ENCODE peak calls at places on chromosomes 1 and 21, in five cellular contexts. W is mammary epithelial cell, F is neural crest cell, H is lower lobe of right lung, Y is fibroblast of mammary gland. T is an unnamed sample.

GRCh38 chr1:235806128-235806527 is 60.6 kb downstream of the LYST start:
- DNase-seq in Y (no peak), W (no peak), H (no peak), F (no peak), T (no peak)

GRCh38 chr1:88462481-88463261 is 221.4 kb upstream of the PKN2 start:
- DNase-seq in F (peak), Y (peak), W (peak), H (peak), T (peak)

GRCh38 chr1:46611691-46612221 is 4.9 kb downstream of the MOB3C start:
- DNase-seq in F (no peak), Y (no peak), H (no peak), W (peak), T (no peak)

GRCh38 chr1:192506741-192507155 is 68.8 kb upstream of the RGS1 start:
- DNase-seq in Y (peak), H (no peak), F (no peak), W (no peak), T (no peak)

GRCh38 chr1:100746542-100746932 is 27.0 kb downstream of the VCAM1 start:
- DNase-seq in W (no peak), Y (no peak), F (no peak), H (no peak), T (no peak)

GRCh38 chr1:245441699-245442098 is 286.9 kb downstream of the KIF26B start:
- DNase-seq in F (no peak), H (no peak), Y (peak), W (no peak), T (no peak)

GRCh38 chr21:16108561-16109070 is 378.8 kb downstream of the USP25 start:
- DNase-seq in F (no peak), W (no peak), Y (no peak), H (no peak), T (no peak)

GRCh38 chr21:43731891-43732711 is 13.2 kb downstream of the PDXK start:
- DNase-seq in W (no peak), H (no peak), F (no peak), Y (peak), T (no peak)

GRCh38 chr21:14064296-14064645 is 146.5 kb downstream of the LIPI start:
- DNase-seq in W (no peak), Y (no peak), H (no peak), F (no peak), T (no peak)

GRCh38 chr1:64072089-64072835 is 131.2 kb upstream of the UBE2U start:
- DNase-seq in Y (peak), W (peak), H (no peak), F (no peak), T (no peak)

GRCh38 chr1:56409112-56409691 is 170.2 kb downstream of the PLPP3 start:
- DNase-seq in Y (no peak), W (peak), H (peak), F (no peak), T (no peak)

GRCh38 chr21:34885636-34886553 is 163.2 kb downstream of the RUNX1 start:
- DNase-seq in W (no peak), F (no peak), H (no peak), Y (no peak), T (no peak)

GRCh38 chr1:18107671-18108312 is at the start of gene IGSF21:
- DNase-seq in H (no peak), F (no peak), Y (no peak), W (no peak), T (no peak)

GRCh38 chr1:84724128-84724860 is 34.0 kb upstream of the SSX2IP start:
- DNase-seq in Y (no peak), H (peak), F (no peak), W (no peak), T (no peak)

GRCh38 chr21:38770660-38771059 is 35.1 kb upstream of the ETS2 start:
- DNase-seq in F (no peak), H (no peak), W (no peak), Y (no peak), T (no peak)

GRCh38 chr1:214193691-214194090 is 87.3 kb upstream of the SMYD2 start:
- DNase-seq in H (no peak), F (no peak), W (no peak), Y (peak), T (no peak)

GRCh38 chr1:241998412-241998921 is 431 bp downstream of the MAP1LC3C start:
- DNase-seq in W (peak), F (peak), Y (peak), H (peak), T (no peak)

GRCh38 chr1:246708166-246708565 is 16.0 kb upstream of the SCCPDH start:
- DNase-seq in Y (no peak), H (no peak), F (no peak), W (no peak), T (no peak)

GRCh38 chr1:116944613-116945012 is 34.9 kb downstream of the PTGFRN start:
- DNase-seq in W (no peak), F (no peak), Y (no peak), H (no peak), T (no peak)

GRCh38 chr1:119686661-119687060 is 25.1 kb upstream of the PHGDH start:
- DNase-seq in H (no peak), Y (no peak), F (no peak), W (peak), T (no peak)

GRCh38 chr1:41695118-41695517 is 210.6 kb upstream of the EDN2 start:
- DNase-seq in F (no peak), Y (no peak), W (no peak), H (peak), T (no peak)

GRCh38 chr1:160056648-160057169 is 13.3 kb downstream of the KCNJ10 start:
- DNase-seq in F (no peak), W (no peak), H (no peak), Y (no peak), T (no peak)

GRCh38 chr1:184840596-184840995 is 85.9 kb upstream of the EDEM3 start:
- DNase-seq in Y (no peak), F (no peak), H (no peak), W (no peak), T (no peak)

GRCh38 chr1:114154963-114155322 is 1.3 kb upstream of the SYT6 start:
- DNase-seq in H (no peak), Y (peak), W (peak), F (peak), T (peak)

GRCh38 chr1:56758135-56758534 is 61.1 kb downstream of the FYB2 start:
- DNase-seq in H (no peak), F (no peak), Y (no peak), W (peak), T (no peak)

GRCh38 chr1:156625436-156626078 is 6.3 kb downstream of the HAPLN2 start:
- DNase-seq in H (peak), Y (peak), W (no peak), F (peak), T (peak)

GRCh38 chr1:10475510-10475909 is 760 bp downstream of the PEX14 start:
- DNase-seq in Y (no peak), F (no peak), H (no peak), W (no peak), T (no peak)

GRCh38 chr1:81432089-81432488 is 368.6 kb upstream of the ADGRL2 start:
- DNase-seq in H (no peak), F (no peak), W (no peak), Y (no peak), T (no peak)

GRCh38 chr1:212566522-212567479 is 41.8 kb upstream of the ATF3 start:
- DNase-seq in F (no peak), H (no peak), W (peak), Y (peak), T (no peak)

GRCh38 chr1:1788646-1789431 is 10.6 kb upstream of the NADK start:
- DNase-seq in W (no peak), H (peak), Y (peak), F (no peak), T (no peak)

GRCh38 chr1:221039616-221040015 is 160.4 kb downstream of the HLX start:
- DNase-seq in W (no peak), F (no peak), Y (peak), H (no peak), T (no peak)

GRCh38 chr1:223622132-223622842 is 43.2 kb downstream of the CAPN8 start:
- DNase-seq in H (no peak), Y (no peak), F (no peak), W (no peak), T (no peak)

GRCh38 chr1:21539933-21540332 is 30.7 kb downstream of the ALPL start:
- DNase-seq in F (peak), H (peak), Y (no peak), W (peak), T (no peak)

GRCh38 chr21:31987696-31988095 is 114.9 kb downstream of the HUNK start:
- DNase-seq in W (no peak), H (no peak), F (no peak), Y (no peak), T (no peak)

GRCh38 chr1:154191990-154192450 is at the start of gene TPM3:
- DNase-seq in H (no peak), F (no peak), Y (no peak), W (no peak), T (no peak)

GRCh38 chr1:38990746-38991637 is at the start of gene AKIRIN1:
- DNase-seq in F (peak), W (peak), Y (peak), H (peak), T (peak)
- TF ChIP-seq CTCF in F (no peak), W (no peak), Y (no peak), H (peak), T (peak)

GRCh38 chr1:205604825-205605544 is 26.8 kb downstream of the ELK4 start:
- DNase-seq in Y (peak), H (no peak), W (no peak), F (no peak), T (no peak)
- TF ChIP-seq CTCF in Y (no peak), H (no peak), W (no peak), F (no peak), T (no peak)

GRCh38 chr1:145996433-145997155 is at the start of gene TXNIP:
- DNase-seq in H (peak), F (peak), W (peak), Y (peak), T (peak)

GRCh38 chr1:145993618-145994390 is 2.6 kb downstream of the TXNIP start:
- DNase-seq in H (no peak), F (no peak), Y (no peak), W (no peak), T (no peak)

GRCh38 chr1:145994391-145995120 is 1.8 kb downstream of the TXNIP start:
- DNase-seq in F (no peak), W (no peak), H (no peak), Y (peak), T (no peak)

GRCh38 chr1:145995964-145996432 is 381 bp downstream of the TXNIP start:
- DNase-seq in W (no peak), Y (no peak), H (no peak), F (no peak), T (no peak)

DNA sequence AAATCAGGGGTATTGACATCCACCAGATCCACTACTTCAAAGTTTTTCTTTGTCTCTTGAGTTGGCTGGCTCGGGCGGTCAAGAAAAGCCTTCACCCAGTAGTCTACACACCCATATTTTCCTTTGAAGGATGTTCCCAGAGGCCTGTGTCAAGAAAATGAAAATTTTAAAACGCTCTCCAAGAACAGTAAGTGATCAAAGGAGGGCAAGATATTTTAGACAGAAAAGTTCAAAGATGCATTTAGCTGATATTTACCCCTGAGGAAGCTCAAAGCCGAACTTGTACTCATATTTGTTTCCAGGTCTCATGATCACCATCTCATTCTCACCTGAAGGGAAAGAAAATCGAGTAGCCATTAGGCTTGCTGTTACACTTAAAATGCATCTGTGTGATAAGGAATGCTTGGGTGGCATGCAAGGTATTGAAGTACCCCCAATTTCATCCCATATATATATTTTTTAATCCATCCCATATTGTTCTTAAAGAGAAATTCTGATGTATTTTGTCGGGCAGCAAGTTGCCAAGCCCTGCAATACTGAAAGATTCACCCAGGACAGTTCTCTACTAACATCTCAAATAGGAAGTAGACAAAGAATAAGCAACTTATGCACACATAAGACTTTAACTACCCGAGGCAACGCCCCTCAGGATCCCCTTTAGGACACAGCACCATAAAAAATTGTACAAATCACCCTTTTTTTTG is 1.1 kb downstream of the TXNIP start:
- DNase-seq in W (no peak), H (no peak), Y (no peak), F (no peak), T (no peak)
- TF ChIP-seq CTCF in W (no peak), H (no peak), Y (no peak), F (no peak), T (no peak)

GRCh38 chr21:25929859-25930520 is 195.2 kb downstream of the GABPA start:
- DNase-seq in Y (peak), F (no peak), H (no peak), W (peak), T (no peak)
- TF ChIP-seq CTCF in Y (no peak), F (no peak), H (no peak), W (peak), T (no peak)

GRCh38 chr1:231094421-231094820 is 54.4 kb upstream of the FAM89A start:
- DNase-seq in H (no peak), W (no peak), Y (no peak), F (no peak), T (no peak)

GRCh38 chr1:231091415-231091814 is 51.4 kb upstream of the FAM89A start:
- DNase-seq in Y (no peak), W (no peak), H (no peak), F (no peak), T (no peak)

GRCh38 chr1:231091853-231092301 is 51.8 kb upstream of the FAM89A start:
- DNase-seq in H (peak), W (peak), F (peak), Y (peak), T (no peak)

GRCh38 chr1:231092380-231092779 is 52.3 kb upstream of the FAM89A start:
- DNase-seq in W (no peak), Y (no peak), H (no peak), F (no peak), T (no peak)

GRCh38 chr1:231093158-231093922 is 53.3 kb upstream of the FAM89A start:
- DNase-seq in Y (no peak), H (no peak), F (peak), W (no peak), T (no peak)
- TF ChIP-seq CTCF in Y (no peak), H (peak), F (no peak), W (no peak), T (no peak)

DNA sequence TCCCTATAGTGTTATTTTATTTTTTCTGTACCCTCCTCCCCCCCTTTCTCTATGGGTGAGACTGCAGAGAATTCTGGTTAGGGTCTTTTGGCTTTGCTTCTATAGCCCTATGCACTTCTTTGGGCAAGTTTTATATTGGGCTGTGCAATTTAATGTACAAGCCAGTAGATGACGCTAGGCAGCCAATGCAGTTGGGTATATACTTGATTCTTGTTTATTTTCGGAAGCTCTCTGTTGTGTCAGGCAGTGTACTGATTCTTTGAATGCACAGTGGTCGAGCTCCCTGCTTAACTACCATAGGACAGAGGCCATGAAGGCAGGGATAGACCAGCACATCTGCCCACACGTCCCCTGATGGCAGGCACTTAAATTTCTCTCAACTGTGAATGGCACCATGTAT is 34.1 kb upstream of the GPR52 start:
- DNase-seq in Y (peak), F (no peak), H (no peak), W (no peak), T (no peak)
- TF ChIP-seq CTCF in Y (peak), F (peak), H (no peak), W (peak), T (no peak)

DNA sequence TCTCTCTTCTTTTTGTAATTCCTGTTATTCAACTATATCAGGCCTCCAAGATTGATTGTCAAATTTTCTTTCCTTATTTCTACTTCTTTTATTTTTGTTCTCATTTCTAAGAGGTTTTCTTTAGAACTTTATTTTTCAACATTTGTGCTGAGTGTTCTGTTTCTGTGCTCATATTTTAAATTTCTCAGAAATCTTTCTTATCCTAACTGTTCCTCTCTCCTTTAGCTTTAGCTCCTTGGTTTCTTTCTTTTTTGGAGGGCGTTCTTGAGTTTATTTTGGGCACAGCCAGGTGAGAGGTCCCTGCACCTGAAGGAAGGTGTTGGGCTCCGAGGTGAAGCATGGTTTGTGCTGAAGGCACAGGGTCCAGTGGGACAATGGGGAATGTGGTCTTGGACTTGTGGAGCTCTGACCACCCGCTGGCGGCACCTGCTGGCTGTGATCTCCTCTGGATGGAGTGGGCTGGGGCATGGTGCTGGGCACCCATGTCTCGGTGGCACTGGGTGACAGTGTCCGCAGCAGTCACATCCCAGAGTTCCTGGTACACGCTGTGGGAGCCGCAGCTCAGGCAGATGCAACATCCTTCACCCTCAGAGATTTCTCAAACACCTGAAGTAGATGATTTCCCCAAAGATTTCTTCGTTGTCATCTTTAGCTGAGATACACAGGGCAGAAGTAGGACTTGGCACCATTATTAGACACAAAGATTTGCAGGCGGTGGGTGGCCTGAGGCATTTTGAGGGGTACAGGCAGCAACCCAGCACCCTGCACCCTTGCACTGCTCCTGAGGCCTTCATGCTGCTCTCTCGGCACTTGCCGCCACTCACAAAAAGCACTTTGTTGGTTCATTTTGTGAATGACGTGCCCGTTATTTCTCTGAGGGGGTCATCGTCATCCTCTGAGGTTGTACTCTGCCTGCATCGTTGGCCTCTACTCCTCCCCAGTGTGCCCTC is 38.2 kb upstream of the DIP2A start:
- DNase-seq in Y (no peak), H (peak), F (no peak), W (no peak), T (no peak)
- TF ChIP-seq CTCF in Y (no peak), H (no peak), F (no peak), W (no peak), T (no peak)

T was measured in mesothelial cell of epicardium.